ENCODE peak calls at places on chromosome 17, in ten cellular contexts. A is heart right ventricle; F is left ventricle myocardium superior; V is activated naive CD4-positive, alpha-beta T cell treated with anti-CD3 and anti-CD28 coated beads, Interleukin-2, amount 50 U/mL, for 72 hours; R is activated CD8-positive, alpha-beta T cell treated with anti-CD3 and anti-CD28 coated beads, Interleukin-2, amount 10 ng/mL, durations not matched to agents 7 days and 5 days; P is IMR-90; X is CD8-positive, alpha-beta T cell; D is Right ventricle myocardium inferior; N is heart left ventricle; E is PC-3. M is an unnamed sample.

GRCh38 chr17:61709567-61709966 is 118.5 kb upstream of the NACA2 start:
- ATAC-seq in A (no peak), F (no peak), V (no peak), R (no peak), P (no peak), X (no peak), D (no peak), N (no peak), E (no peak), M (no peak)

GRCh38 chr17:16568541-16569357 is at the start of gene ZNF287:
- ATAC-seq in A (peak), F (peak), V (peak), R (peak), P (peak), X (peak), D (peak), N (peak), E (peak), M (peak)

GRCh38 chr17:5446786-5447185 is 7.8 kb upstream of the C1QBP start:
- ATAC-seq in A (no peak), F (no peak), V (no peak), R (no peak), P (no peak), X (no peak), D (no peak), N (no peak), E (no peak), M (no peak)

GRCh38 chr17:44977065-44977464 is 9.0 kb upstream of the C1QL1 start:
- ATAC-seq in A (no peak), F (no peak), V (no peak), R (peak), P (no peak), X (no peak), D (no peak), N (no peak), E (no peak), M (no peak)

GRCh38 chr17:7290166-7290565 is 4.3 kb downstream of the YBX2 start:
- ATAC-seq in A (no peak), F (no peak), V (no peak), R (no peak), P (no peak), X (no peak), D (peak), N (no peak), E (no peak), M (no peak)

GRCh38 chr17:31490991-31491793 is 99.7 kb downstream of the RAB11FIP4 start:
- ATAC-seq in A (no peak), F (no peak), V (no peak), R (no peak), P (no peak), X (no peak), D (no peak), N (no peak), E (no peak), M (no peak)

GRCh38 chr17:66331038-66331816 is 28.8 kb downstream of the PRKCA start:
- ATAC-seq in A (no peak), F (peak), V (peak), R (peak), P (no peak), X (peak), D (peak), N (peak), E (no peak), M (no peak)

GRCh38 chr17:82486186-82487084 is 27.9 kb downstream of the NARF start:
- ATAC-seq in A (no peak), F (no peak), V (no peak), R (no peak), P (no peak), X (no peak), D (no peak), N (no peak), E (no peak), M (no peak)

GRCh38 chr17:4554441-4554996 is 665 bp downstream of the MYBBP1A start:
- ATAC-seq in A (no peak), F (peak), V (peak), R (peak), P (no peak), X (peak), D (no peak), N (no peak), E (no peak), M (no peak)

GRCh38 chr17:9079461-9080103 is 58.3 kb downstream of the NTN1 start:
- ATAC-seq in A (no peak), F (no peak), V (no peak), R (no peak), P (no peak), X (no peak), D (no peak), N (no peak), E (no peak), M (no peak)

GRCh38 chr17:5000237-5000639 is 2.5 kb downstream of the KIF1C start:
- ATAC-seq in A (peak), F (peak), V (no peak), R (no peak), P (no peak), X (no peak), D (peak), N (peak), E (no peak), M (peak)

M was measured in gastroesophageal sphincter.